ENCODE peak calls at places on chromosomes 11 and 22, in six cellular contexts. One of them, this sample, is unnamed.

GRCh38 chr11:1564535-1565172 is 7.4 kb downstream of the DUSP8 start:
- DNase-seq in mesenchymal stem cell: peak
- DNase-seq in RCC 7860: peak
- DNase-seq in NCI-H510A treated with DMSO at 0.1 percent for 48 hours: peak
- DNase-seq in SW 1271: no peak
- DNase-seq in naive thymus-derived CD8-positive, alpha-beta T cell: no peak
- DNase-seq in this sample: no peak

GRCh38 chr22:22877523-22878210 is 9.9 kb upstream of the IGLL5 start:
- DNase-seq in mesenchymal stem cell: peak
- DNase-seq in RCC 7860: peak
- DNase-seq in NCI-H510A treated with DMSO at 0.1 percent for 48 hours: peak
- DNase-seq in SW 1271: peak
- DNase-seq in naive thymus-derived CD8-positive, alpha-beta T cell: peak
- DNase-seq in this sample: peak

GRCh38 chr22:26711205-26711958 is 54.0 kb downstream of the MIAT start:
- DNase-seq in mesenchymal stem cell: peak
- DNase-seq in RCC 7860: no peak
- DNase-seq in NCI-H510A treated with DMSO at 0.1 percent for 48 hours: no peak
- DNase-seq in SW 1271: no peak
- DNase-seq in naive thymus-derived CD8-positive, alpha-beta T cell: no peak
- DNase-seq in this sample: no peak

GRCh38 chr22:28116261-28116673 is 197.2 kb upstream of the PITPNB start:
- DNase-seq in mesenchymal stem cell: peak
- DNase-seq in RCC 7860: peak
- DNase-seq in NCI-H510A treated with DMSO at 0.1 percent for 48 hours: no peak
- DNase-seq in SW 1271: peak
- DNase-seq in naive thymus-derived CD8-positive, alpha-beta T cell: no peak
- DNase-seq in this sample: no peak

GRCh38 chr22:27406389-27406861 is 395.1 kb downstream of the MN1 start:
- DNase-seq in mesenchymal stem cell: no peak
- DNase-seq in RCC 7860: no peak
- DNase-seq in NCI-H510A treated with DMSO at 0.1 percent for 48 hours: no peak
- DNase-seq in SW 1271: no peak
- DNase-seq in naive thymus-derived CD8-positive, alpha-beta T cell: no peak
- DNase-seq in this sample: no peak

GRCh38 chr11:67062526-67063373 is 6.1 kb downstream of the RHOD start:
- DNase-seq in mesenchymal stem cell: no peak
- DNase-seq in RCC 7860: peak
- DNase-seq in NCI-H510A treated with DMSO at 0.1 percent for 48 hours: no peak
- DNase-seq in SW 1271: no peak
- DNase-seq in naive thymus-derived CD8-positive, alpha-beta T cell: no peak
- DNase-seq in this sample: no peak

GRCh38 chr11:101582242-101583052 is 1.4 kb downstream of the TRPC6 start:
- DNase-seq in mesenchymal stem cell: peak
- DNase-seq in RCC 7860: no peak
- DNase-seq in NCI-H510A treated with DMSO at 0.1 percent for 48 hours: no peak
- DNase-seq in SW 1271: no peak
- DNase-seq in naive thymus-derived CD8-positive, alpha-beta T cell: no peak
- DNase-seq in this sample: no peak

GRCh38 chr11:60183595-60184201 is 815 bp upstream of the MS4A6A start:
- DNase-seq in mesenchymal stem cell: no peak
- DNase-seq in RCC 7860: no peak
- DNase-seq in NCI-H510A treated with DMSO at 0.1 percent for 48 hours: no peak
- DNase-seq in SW 1271: no peak
- DNase-seq in naive thymus-derived CD8-positive, alpha-beta T cell: no peak
- DNase-seq in this sample: no peak

This sample was measured in CD4-positive, alpha-beta memory T cell.